ENCODE peak calls at places on chromosomes 16 and 17, in ten cellular contexts. One of them, this sample, is unnamed.

GRCh38 chr17:28406478-28406824 is 439 bp upstream of the SLC46A1 start:
- DNase-seq in endodermal cell: no peak
- DNase-seq in HT-29: no peak
- DNase-seq in thoracic aorta: no peak
- DNase-seq in heart left ventricle: no peak
- DNase-seq in occipital lobe: no peak
- DNase-seq in stimulated activated CD8-positive, alpha-beta memory T cell treated with anti-CD3 and anti-CD28 coated beads, Interleukin-2, amount 100 ng/mL, for 48 hours: no peak
- DNase-seq in NCI-H460: no peak
- DNase-seq in renal cortical epithelial cell: no peak
- DNase-seq in CD4-positive, alpha-beta T cell: no peak
- DNase-seq in this sample: no peak

GRCh38 chr17:73201215-73202069 is 8.6 kb downstream of the COG1 start:
- DNase-seq in endodermal cell: no peak
- DNase-seq in HT-29: no peak
- DNase-seq in thoracic aorta: no peak
- DNase-seq in heart left ventricle: no peak
- DNase-seq in occipital lobe: no peak
- DNase-seq in stimulated activated CD8-positive, alpha-beta memory T cell treated with anti-CD3 and anti-CD28 coated beads, Interleukin-2, amount 100 ng/mL, for 48 hours: no peak
- DNase-seq in NCI-H460: no peak
- DNase-seq in renal cortical epithelial cell: no peak
- DNase-seq in CD4-positive, alpha-beta T cell: no peak
- DNase-seq in this sample: no peak

GRCh38 chr17:82820278-82821251 is 19.3 kb downstream of the ZNF750 start:
- DNase-seq in endodermal cell: no peak
- DNase-seq in HT-29: no peak
- DNase-seq in thoracic aorta: no peak
- DNase-seq in heart left ventricle: peak; percentile 6
- DNase-seq in occipital lobe: no peak
- DNase-seq in stimulated activated CD8-positive, alpha-beta memory T cell treated with anti-CD3 and anti-CD28 coated beads, Interleukin-2, amount 100 ng/mL, for 48 hours: no peak
- DNase-seq in NCI-H460: no peak
- DNase-seq in renal cortical epithelial cell: no peak
- DNase-seq in CD4-positive, alpha-beta T cell: no peak
- DNase-seq in this sample: no peak

GRCh38 chr16:3046506-3047386 is at the start of gene MMP25:
- DNase-seq in endodermal cell: peak; percentile 81
- DNase-seq in HT-29: no peak
- DNase-seq in thoracic aorta: no peak
- DNase-seq in heart left ventricle: no peak
- DNase-seq in occipital lobe: no peak
- DNase-seq in stimulated activated CD8-positive, alpha-beta memory T cell treated with anti-CD3 and anti-CD28 coated beads, Interleukin-2, amount 100 ng/mL, for 48 hours: no peak
- DNase-seq in NCI-H460: no peak
- DNase-seq in renal cortical epithelial cell: no peak
- DNase-seq in CD4-positive, alpha-beta T cell: no peak
- DNase-seq in this sample: no peak

GRCh38 chr16:88534731-88535141 is 35.5 kb upstream of the ZC3H18 start:
- DNase-seq in endodermal cell: peak; percentile 76
- DNase-seq in HT-29: peak; percentile 47
- DNase-seq in thoracic aorta: no peak
- DNase-seq in heart left ventricle: no peak
- DNase-seq in occipital lobe: no peak
- DNase-seq in stimulated activated CD8-positive, alpha-beta memory T cell treated with anti-CD3 and anti-CD28 coated beads, Interleukin-2, amount 100 ng/mL, for 48 hours: peak; percentile 21
- DNase-seq in NCI-H460: no peak
- DNase-seq in renal cortical epithelial cell: peak; percentile 21
- DNase-seq in CD4-positive, alpha-beta T cell: peak; percentile 28
- DNase-seq in this sample: no peak

GRCh38 chr17:4722678-4723240 is 8.5 kb upstream of the MED11 start:
- DNase-seq in endodermal cell: no peak
- DNase-seq in HT-29: no peak
- DNase-seq in thoracic aorta: no peak
- DNase-seq in heart left ventricle: no peak
- DNase-seq in occipital lobe: no peak
- DNase-seq in stimulated activated CD8-positive, alpha-beta memory T cell treated with anti-CD3 and anti-CD28 coated beads, Interleukin-2, amount 100 ng/mL, for 48 hours: no peak
- DNase-seq in NCI-H460: no peak
- DNase-seq in renal cortical epithelial cell: no peak
- DNase-seq in CD4-positive, alpha-beta T cell: no peak
- DNase-seq in this sample: no peak

GRCh38 chr17:65515959-65516948 is 45.2 kb downstream of the AXIN2 start:
- DNase-seq in endodermal cell: peak; percentile 75
- DNase-seq in HT-29: peak; percentile 36
- DNase-seq in thoracic aorta: no peak
- DNase-seq in heart left ventricle: no peak
- DNase-seq in occipital lobe: no peak
- DNase-seq in stimulated activated CD8-positive, alpha-beta memory T cell treated with anti-CD3 and anti-CD28 coated beads, Interleukin-2, amount 100 ng/mL, for 48 hours: no peak
- DNase-seq in NCI-H460: no peak
- DNase-seq in renal cortical epithelial cell: peak; percentile 80
- DNase-seq in CD4-positive, alpha-beta T cell: no peak
- DNase-seq in this sample: no peak

GRCh38 chr17:75011788-75012319 is 616 bp upstream of the MRPL58 start:
- DNase-seq in endodermal cell: no peak
- DNase-seq in HT-29: no peak
- DNase-seq in thoracic aorta: no peak
- DNase-seq in heart left ventricle: no peak
- DNase-seq in occipital lobe: peak; percentile 56
- DNase-seq in stimulated activated CD8-positive, alpha-beta memory T cell treated with anti-CD3 and anti-CD28 coated beads, Interleukin-2, amount 100 ng/mL, for 48 hours: no peak
- DNase-seq in NCI-H460: no peak
- DNase-seq in renal cortical epithelial cell: no peak
- DNase-seq in CD4-positive, alpha-beta T cell: no peak
- DNase-seq in this sample: peak; percentile 44

GRCh38 chr17:79159926-79160325 is 85.3 kb downstream of the ENGASE start:
- DNase-seq in endodermal cell: no peak
- DNase-seq in HT-29: no peak
- DNase-seq in thoracic aorta: no peak
- DNase-seq in heart left ventricle: no peak
- DNase-seq in occipital lobe: no peak
- DNase-seq in stimulated activated CD8-positive, alpha-beta memory T cell treated with anti-CD3 and anti-CD28 coated beads, Interleukin-2, amount 100 ng/mL, for 48 hours: no peak
- DNase-seq in NCI-H460: no peak
- DNase-seq in renal cortical epithelial cell: no peak
- DNase-seq in CD4-positive, alpha-beta T cell: no peak
- DNase-seq in this sample: no peak

GRCh38 chr17:56185491-56185890 is 32.2 kb downstream of the ANKFN1 start:
- DNase-seq in endodermal cell: no peak
- DNase-seq in HT-29: no peak
- DNase-seq in thoracic aorta: no peak
- DNase-seq in heart left ventricle: no peak
- DNase-seq in occipital lobe: no peak
- DNase-seq in stimulated activated CD8-positive, alpha-beta memory T cell treated with anti-CD3 and anti-CD28 coated beads, Interleukin-2, amount 100 ng/mL, for 48 hours: no peak
- DNase-seq in NCI-H460: no peak
- DNase-seq in renal cortical epithelial cell: no peak
- DNase-seq in CD4-positive, alpha-beta T cell: no peak
- DNase-seq in this sample: no peak

GRCh38 chr16:31001507-31002251 is 8.8 kb downstream of the STX1B start:
- DNase-seq in endodermal cell: peak; percentile 42
- DNase-seq in HT-29: no peak
- DNase-seq in thoracic aorta: no peak
- DNase-seq in heart left ventricle: no peak
- DNase-seq in occipital lobe: no peak
- DNase-seq in stimulated activated CD8-positive, alpha-beta memory T cell treated with anti-CD3 and anti-CD28 coated beads, Interleukin-2, amount 100 ng/mL, for 48 hours: no peak
- DNase-seq in NCI-H460: no peak
- DNase-seq in renal cortical epithelial cell: no peak
- DNase-seq in CD4-positive, alpha-beta T cell: no peak
- DNase-seq in this sample: no peak

GRCh38 chr17:44636562-44636961 is 19.7 kb upstream of the MEIOC start:
- DNase-seq in endodermal cell: no peak
- DNase-seq in HT-29: peak; percentile 38
- DNase-seq in thoracic aorta: no peak
- DNase-seq in heart left ventricle: no peak
- DNase-seq in occipital lobe: no peak
- DNase-seq in stimulated activated CD8-positive, alpha-beta memory T cell treated with anti-CD3 and anti-CD28 coated beads, Interleukin-2, amount 100 ng/mL, for 48 hours: no peak
- DNase-seq in NCI-H460: peak; percentile 16
- DNase-seq in renal cortical epithelial cell: peak; percentile 63
- DNase-seq in CD4-positive, alpha-beta T cell: no peak
- DNase-seq in this sample: no peak

GRCh38 chr16:4937782-4938682 is 1.1 kb upstream of the PPL start:
- DNase-seq in endodermal cell: peak; percentile 23
- DNase-seq in HT-29: no peak
- DNase-seq in thoracic aorta: no peak
- DNase-seq in heart left ventricle: no peak
- DNase-seq in occipital lobe: no peak
- DNase-seq in stimulated activated CD8-positive, alpha-beta memory T cell treated with anti-CD3 and anti-CD28 coated beads, Interleukin-2, amount 100 ng/mL, for 48 hours: no peak
- DNase-seq in NCI-H460: no peak
- DNase-seq in renal cortical epithelial cell: peak; percentile 39
- DNase-seq in CD4-positive, alpha-beta T cell: no peak
- DNase-seq in this sample: no peak

GRCh38 chr16:1776672-1776955 is 3.7 kb upstream of the MRPS34 start:
- DNase-seq in endodermal cell: no peak
- DNase-seq in HT-29: no peak
- DNase-seq in thoracic aorta: no peak
- DNase-seq in heart left ventricle: peak; percentile 51
- DNase-seq in occipital lobe: no peak
- DNase-seq in stimulated activated CD8-positive, alpha-beta memory T cell treated with anti-CD3 and anti-CD28 coated beads, Interleukin-2, amount 100 ng/mL, for 48 hours: no peak
- DNase-seq in NCI-H460: no peak
- DNase-seq in renal cortical epithelial cell: no peak
- DNase-seq in CD4-positive, alpha-beta T cell: no peak
- DNase-seq in this sample: no peak

GRCh38 chr17:10616502-10617119 is 40.5 kb downstream of the MYH3 start:
- DNase-seq in endodermal cell: peak; percentile 100
- DNase-seq in HT-29: peak; percentile 78
- DNase-seq in thoracic aorta: peak; percentile 32
- DNase-seq in heart left ventricle: peak; percentile 77
- DNase-seq in occipital lobe: peak; percentile 25
- DNase-seq in stimulated activated CD8-positive, alpha-beta memory T cell treated with anti-CD3 and anti-CD28 coated beads, Interleukin-2, amount 100 ng/mL, for 48 hours: peak; percentile 54
- DNase-seq in NCI-H460: peak; percentile 71
- DNase-seq in renal cortical epithelial cell: peak; percentile 47
- DNase-seq in CD4-positive, alpha-beta T cell: peak; percentile 58
- DNase-seq in this sample: peak; percentile 21

GRCh38 chr16:15650698-15651161 is 685 bp downstream of the NDE1 start:
- DNase-seq in endodermal cell: peak; percentile 79
- DNase-seq in HT-29: peak; percentile 18
- DNase-seq in thoracic aorta: no peak
- DNase-seq in heart left ventricle: peak; percentile 64
- DNase-seq in occipital lobe: no peak
- DNase-seq in stimulated activated CD8-positive, alpha-beta memory T cell treated with anti-CD3 and anti-CD28 coated beads, Interleukin-2, amount 100 ng/mL, for 48 hours: no peak
- DNase-seq in NCI-H460: no peak
- DNase-seq in renal cortical epithelial cell: no peak
- DNase-seq in CD4-positive, alpha-beta T cell: no peak
- DNase-seq in this sample: no peak

GRCh38 chr16:46427340-46428107 is 193.7 kb downstream of the SHCBP1 start:
- DNase-seq in endodermal cell: no peak
- DNase-seq in HT-29: no peak
- DNase-seq in thoracic aorta: no peak
- DNase-seq in heart left ventricle: peak; percentile 28
- DNase-seq in occipital lobe: no peak
- DNase-seq in stimulated activated CD8-positive, alpha-beta memory T cell treated with anti-CD3 and anti-CD28 coated beads, Interleukin-2, amount 100 ng/mL, for 48 hours: no peak
- DNase-seq in NCI-H460: no peak
- DNase-seq in renal cortical epithelial cell: no peak
- DNase-seq in CD4-positive, alpha-beta T cell: no peak
- DNase-seq in this sample: no peak

GRCh38 chr17:76147211-76148014 is 6.4 kb upstream of the FOXJ1 start:
- DNase-seq in endodermal cell: peak; percentile 59
- DNase-seq in HT-29: peak; percentile 38
- DNase-seq in thoracic aorta: no peak
- DNase-seq in heart left ventricle: no peak
- DNase-seq in occipital lobe: no peak
- DNase-seq in stimulated activated CD8-positive, alpha-beta memory T cell treated with anti-CD3 and anti-CD28 coated beads, Interleukin-2, amount 100 ng/mL, for 48 hours: no peak
- DNase-seq in NCI-H460: peak; percentile 22
- DNase-seq in renal cortical epithelial cell: peak; percentile 43
- DNase-seq in CD4-positive, alpha-beta T cell: no peak
- DNase-seq in this sample: no peak

GRCh38 chr17:77374170-77374936 is 233.6 kb downstream of the SEC14L1 start:
- DNase-seq in endodermal cell: peak; percentile 98
- DNase-seq in HT-29: no peak
- DNase-seq in thoracic aorta: no peak
- DNase-seq in heart left ventricle: peak; percentile 91
- DNase-seq in occipital lobe: peak; percentile 29
- DNase-seq in stimulated activated CD8-positive, alpha-beta memory T cell treated with anti-CD3 and anti-CD28 coated beads, Interleukin-2, amount 100 ng/mL, for 48 hours: peak; percentile 53
- DNase-seq in NCI-H460: no peak
- DNase-seq in renal cortical epithelial cell: peak; percentile 45
- DNase-seq in CD4-positive, alpha-beta T cell: peak; percentile 69
- DNase-seq in this sample: peak; percentile 44

GRCh38 chr17:56313201-56313600 is 159.9 kb downstream of the ANKFN1 start:
- DNase-seq in endodermal cell: no peak
- DNase-seq in HT-29: no peak
- DNase-seq in thoracic aorta: no peak
- DNase-seq in heart left ventricle: no peak
- DNase-seq in occipital lobe: no peak
- DNase-seq in stimulated activated CD8-positive, alpha-beta memory T cell treated with anti-CD3 and anti-CD28 coated beads, Interleukin-2, amount 100 ng/mL, for 48 hours: no peak
- DNase-seq in NCI-H460: no peak
- DNase-seq in renal cortical epithelial cell: no peak
- DNase-seq in CD4-positive, alpha-beta T cell: no peak
- DNase-seq in this sample: no peak

GRCh38 chr16:68444058-68444657 is 4.2 kb downstream of the SMPD3 start:
- DNase-seq in endodermal cell: peak; percentile 94
- DNase-seq in HT-29: peak; percentile 55
- DNase-seq in thoracic aorta: no peak
- DNase-seq in heart left ventricle: no peak
- DNase-seq in occipital lobe: no peak
- DNase-seq in stimulated activated CD8-positive, alpha-beta memory T cell treated with anti-CD3 and anti-CD28 coated beads, Interleukin-2, amount 100 ng/mL, for 48 hours: no peak
- DNase-seq in NCI-H460: peak; percentile 42
- DNase-seq in renal cortical epithelial cell: peak; percentile 32
- DNase-seq in CD4-positive, alpha-beta T cell: no peak
- DNase-seq in this sample: no peak

GRCh38 chr17:16415031-16415924 is at the start of gene TRPV2:
- DNase-seq in endodermal cell: peak; percentile 92
- DNase-seq in HT-29: peak; percentile 37
- DNase-seq in thoracic aorta: no peak
- DNase-seq in heart left ventricle: peak; percentile 82
- DNase-seq in occipital lobe: no peak
- DNase-seq in stimulated activated CD8-positive, alpha-beta memory T cell treated with anti-CD3 and anti-CD28 coated beads, Interleukin-2, amount 100 ng/mL, for 48 hours: peak; percentile 43
- DNase-seq in NCI-H460: no peak
- DNase-seq in renal cortical epithelial cell: no peak
- DNase-seq in CD4-positive, alpha-beta T cell: peak; percentile 42
- DNase-seq in this sample: no peak

GRCh38 chr16:58197314-58198012 is 443 bp downstream of the CSNK2A2 start:
- DNase-seq in endodermal cell: peak; percentile 57
- DNase-seq in HT-29: no peak
- DNase-seq in thoracic aorta: no peak
- DNase-seq in heart left ventricle: no peak
- DNase-seq in occipital lobe: no peak
- DNase-seq in stimulated activated CD8-positive, alpha-beta memory T cell treated with anti-CD3 and anti-CD28 coated beads, Interleukin-2, amount 100 ng/mL, for 48 hours: no peak
- DNase-seq in NCI-H460: no peak
- DNase-seq in renal cortical epithelial cell: no peak
- DNase-seq in CD4-positive, alpha-beta T cell: no peak
- DNase-seq in this sample: no peak

GRCh38 chr16:48611329-48612137 is 1.6 kb upstream of the N4BP1 start:
- DNase-seq in endodermal cell: peak; percentile 85
- DNase-seq in HT-29: no peak
- DNase-seq in thoracic aorta: no peak
- DNase-seq in heart left ventricle: no peak
- DNase-seq in occipital lobe: no peak
- DNase-seq in stimulated activated CD8-positive, alpha-beta memory T cell treated with anti-CD3 and anti-CD28 coated beads, Interleukin-2, amount 100 ng/mL, for 48 hours: peak; percentile 54
- DNase-seq in NCI-H460: no peak
- DNase-seq in renal cortical epithelial cell: peak; percentile 26
- DNase-seq in CD4-positive, alpha-beta T cell: peak; percentile 73
- DNase-seq in this sample: no peak

GRCh38 chr17:39563476-39563875 is 44.2 kb downstream of the NEUROD2 start:
- DNase-seq in endodermal cell: peak; percentile 80
- DNase-seq in HT-29: no peak
- DNase-seq in thoracic aorta: no peak
- DNase-seq in heart left ventricle: no peak
- DNase-seq in occipital lobe: peak; percentile 32
- DNase-seq in stimulated activated CD8-positive, alpha-beta memory T cell treated with anti-CD3 and anti-CD28 coated beads, Interleukin-2, amount 100 ng/mL, for 48 hours: no peak
- DNase-seq in NCI-H460: no peak
- DNase-seq in renal cortical epithelial cell: no peak
- DNase-seq in CD4-positive, alpha-beta T cell: no peak
- DNase-seq in this sample: no peak

GRCh38 chr16:88633684-88634140 is 4.7 kb upstream of the IL17C start:
- DNase-seq in endodermal cell: peak; percentile 90
- DNase-seq in HT-29: peak; percentile 81
- DNase-seq in thoracic aorta: no peak
- DNase-seq in heart left ventricle: peak; percentile 68
- DNase-seq in occipital lobe: no peak
- DNase-seq in stimulated activated CD8-positive, alpha-beta memory T cell treated with anti-CD3 and anti-CD28 coated beads, Interleukin-2, amount 100 ng/mL, for 48 hours: peak; percentile 64
- DNase-seq in NCI-H460: no peak
- DNase-seq in renal cortical epithelial cell: peak; percentile 49
- DNase-seq in CD4-positive, alpha-beta T cell: peak; percentile 27
- DNase-seq in this sample: no peak

GRCh38 chr17:6509295-6509771 is 47.0 kb downstream of the PITPNM3 start:
- DNase-seq in endodermal cell: peak; percentile 69
- DNase-seq in HT-29: no peak
- DNase-seq in thoracic aorta: no peak
- DNase-seq in heart left ventricle: no peak
- DNase-seq in occipital lobe: no peak
- DNase-seq in stimulated activated CD8-positive, alpha-beta memory T cell treated with anti-CD3 and anti-CD28 coated beads, Interleukin-2, amount 100 ng/mL, for 48 hours: no peak
- DNase-seq in NCI-H460: no peak
- DNase-seq in renal cortical epithelial cell: no peak
- DNase-seq in CD4-positive, alpha-beta T cell: no peak
- DNase-seq in this sample: no peak

GRCh38 chr17:60087882-60088669 is 9.4 kb upstream of the HEATR6 start:
- DNase-seq in endodermal cell: peak; percentile 75
- DNase-seq in HT-29: peak; percentile 28
- DNase-seq in thoracic aorta: no peak
- DNase-seq in heart left ventricle: no peak
- DNase-seq in occipital lobe: no peak
- DNase-seq in stimulated activated CD8-positive, alpha-beta memory T cell treated with anti-CD3 and anti-CD28 coated beads, Interleukin-2, amount 100 ng/mL, for 48 hours: no peak
- DNase-seq in NCI-H460: no peak
- DNase-seq in renal cortical epithelial cell: peak; percentile 40
- DNase-seq in CD4-positive, alpha-beta T cell: no peak
- DNase-seq in this sample: no peak

This sample was measured in anterior cingulate cortex.